ENCODE peak calls at places on chromosome 20, in six cellular contexts. D, Z, Q, U, J and N are unnamed samples.

GRCh38 chr20:62367483-62368302 is 581 bp upstream of the LAMA5 start:
- DNase-seq in Q (no peak), D (no peak), J (no peak), U (no peak), Z (peak; percentile 77), N (peak; percentile 53)

GRCh38 chr20:43040427-43040826 is 149.3 kb downstream of the PTPRT start:
- DNase-seq in J (peak; percentile 18), U (no peak), D (no peak), Z (no peak), Q (no peak), N (no peak)

GRCh38 chr20:32474009-32474716 is 111.0 kb downstream of the NOL4L start:
- DNase-seq in J (peak; percentile 3), Z (peak; percentile 55), D (no peak), U (no peak), Q (no peak), N (no peak)

GRCh38 chr20:49882171-49882970 is 33.0 kb downstream of the SPATA2 start:
- DNase-seq in U (no peak), D (no peak), Q (peak; percentile 76), Z (no peak), J (no peak), N (peak; percentile 56)

GRCh38 chr20:4513720-4514119 is 208.0 kb upstream of the PRND start:
- DNase-seq in D (no peak), Z (no peak), J (no peak), U (peak; percentile 94), Q (no peak), N (no peak)

GRCh38 chr20:38217791-38218565 is 42.6 kb downstream of the KIAA1755 start:
- DNase-seq in J (no peak), U (peak; percentile 92), D (no peak), Z (no peak), Q (peak; percentile 92), N (peak; percentile 81)

GRCh38 chr20:13452470-13453124 is 186.1 kb downstream of the TASP1 start:
- DNase-seq in D (no peak), U (no peak), Q (no peak), Z (no peak), J (no peak), N (no peak)

GRCh38 chr20:39812116-39812515 is 850.0 kb downstream of the DHX35 start:
- DNase-seq in J (no peak), Z (no peak), D (no peak), U (no peak), Q (no peak), N (no peak)

GRCh38 chr20:63055575-63056235 is 48.9 kb upstream of the BHLHE23 start:
- DNase-seq in D (no peak), U (no peak), Z (peak; percentile 49), Q (peak; percentile 69), J (no peak), N (no peak)

GRCh38 chr20:63060057-63060991 is 53.6 kb upstream of the BHLHE23 start:
- DNase-seq in Q (peak; percentile 73), J (no peak), D (no peak), U (peak; percentile 46), Z (peak; percentile 35), N (peak; percentile 33)

GRCh38 chr20:41428285-41428684 is 61.7 kb upstream of the EMILIN3 start:
- DNase-seq in Q (no peak), Z (no peak), D (no peak), U (peak; percentile 98), J (no peak), N (no peak)

GRCh38 chr20:37518606-37519507 is 2.2 kb upstream of the NNAT start:
- DNase-seq in J (peak; percentile 57), D (peak; percentile 42), Z (no peak), U (no peak), Q (no peak), N (peak; percentile 79)

GRCh38 chr20:61980647-61981583 is 84.8 kb downstream of the TAF4 start:
- DNase-seq in J (peak; percentile 46), D (no peak), Z (no peak), Q (no peak), U (peak; percentile 39), N (peak; percentile 47)

GRCh38 chr20:5844063-5844681 is 94.0 kb downstream of the SHLD1 start:
- DNase-seq in J (no peak), Q (no peak), U (peak; percentile 73), D (no peak), Z (no peak), N (no peak)

GRCh38 chr20:37803476-37804307 is 99.2 kb upstream of the VSTM2L start:
- DNase-seq in Q (no peak), Z (no peak), D (no peak), U (no peak), J (no peak), N (no peak)

GRCh38 chr20:20734475-20734948 is 22.1 kb upstream of the RALGAPA2 start:
- DNase-seq in Z (no peak), J (no peak), D (no peak), Q (no peak), U (no peak), N (no peak)

GRCh38 chr20:36575066-36575743 is 1.8 kb downstream of the TGIF2 start:
- DNase-seq in U (peak; percentile 63), Z (peak; percentile 68), D (peak; percentile 34), J (peak; percentile 18), Q (peak; percentile 82), N (peak; percentile 84)

GRCh38 chr20:11186301-11187008 is 512.7 kb upstream of the JAG1 start:
- DNase-seq in Z (no peak), J (no peak), U (peak; percentile 51), Q (no peak), D (no peak), N (no peak)

GRCh38 chr20:25077610-25078169 is 4.3 kb downstream of the VSX1 start:
- DNase-seq in Z (peak; percentile 72), U (peak; percentile 50), Q (peak; percentile 84), J (peak; percentile 40), D (peak; percentile 63), N (peak; percentile 67)

GRCh38 chr20:22966787-22967464 is 68.2 kb upstream of the SSTR4 start:
- DNase-seq in J (no peak), Z (no peak), D (no peak), Q (no peak), U (no peak), N (no peak)

GRCh38 chr20:32731882-32732266 is 11.4 kb downstream of the COMMD7 start:
- DNase-seq in D (no peak), Q (no peak), J (no peak), U (peak; percentile 62), Z (no peak), N (no peak)

GRCh38 chr20:33423141-33423834 is 20.3 kb downstream of the SNTA1 start:
- DNase-seq in Z (peak; percentile 80), D (no peak), U (peak; percentile 56), Q (peak; percentile 95), J (no peak), N (peak; percentile 91)

GRCh38 chr20:54102543-54102942 is 32.1 kb upstream of the BCAS1 start:
- DNase-seq in Q (no peak), J (no peak), D (no peak), U (no peak), Z (no peak), N (no peak)

GRCh38 chr20:57698867-57699275 is 10.9 kb downstream of the PMEPA1 start:
- DNase-seq in D (no peak), Q (no peak), U (no peak), Z (no peak), J (no peak), N (no peak)

GRCh38 chr20:4956200-4956810 is 45.0 kb downstream of the SLC23A2 start:
- DNase-seq in J (no peak), Z (no peak), D (no peak), Q (no peak), U (peak; percentile 69), N (no peak)

GRCh38 chr20:25017257-25017803 is 24.8 kb upstream of the APMAP start:
- DNase-seq in D (peak; percentile 2), U (no peak), Z (no peak), J (no peak), Q (peak; percentile 66), N (no peak)

GRCh38 chr20:9068896-9069663 is at the start of gene PLCB4:
- DNase-seq in J (peak; percentile 34), Z (peak; percentile 75), Q (peak; percentile 81), U (peak; percentile 33), D (peak; percentile 20), N (peak; percentile 80)

GRCh38 chr20:35695245-35695749 is 3.9 kb downstream of the NFS1 start:
- DNase-seq in D (no peak), Z (no peak), U (no peak), J (no peak), Q (no peak), N (no peak)

GRCh38 chr20:17587831-17588230 is 18.0 kb downstream of the DSTN start:
- DNase-seq in J (no peak), D (no peak), Q (no peak), Z (no peak), U (no peak), N (no peak)

GRCh38 chr20:63458170-63459069 is 14.0 kb downstream of the KCNQ2 start:
- DNase-seq in D (no peak), U (no peak), J (no peak), Z (no peak), Q (no peak), N (no peak)

GRCh38 chr20:59819496-59820203 is 113.8 kb downstream of the SYCP2 start:
- DNase-seq in J (no peak), Z (no peak), D (no peak), U (no peak), Q (peak; percentile 40), N (no peak)

GRCh38 chr20:48845000-48845399 is 17.2 kb upstream of the PREX1 start:
- DNase-seq in U (peak; percentile 74), J (no peak), Q (no peak), D (no peak), Z (no peak), N (no peak)

GRCh38 chr20:63808964-63809674 is 21.9 kb downstream of the ZBTB46 start:
- DNase-seq in D (no peak), U (no peak), Q (no peak), Z (no peak), J (no peak), N (no peak)

GRCh38 chr20:64091762-64092161 is 7.6 kb upstream of the LKAAEAR1 start:
- DNase-seq in D (no peak), J (no peak), Q (no peak), U (no peak), Z (no peak), N (no peak)

GRCh38 chr20:35092524-35093244 is at the start of gene TRPC4AP:
- DNase-seq in U (peak; percentile 86), Z (peak; percentile 96), D (peak; percentile 88), J (peak; percentile 90), Q (peak; percentile 98), N (peak; percentile 95)

GRCh38 chr20:21235713-21236445 is 67.3 kb upstream of the XRN2 start:
- DNase-seq in Q (no peak), Z (peak; percentile 71), D (peak; percentile 88), J (peak; percentile 72), U (peak; percentile 60), N (peak; percentile 83)

GRCh38 chr20:6402026-6402425 is 279.2 kb upstream of the FERMT1 start:
- DNase-seq in Z (no peak), U (peak; percentile 69), J (no peak), D (no peak), Q (no peak), N (no peak)

GRCh38 chr20:38152175-38153010 is 12.7 kb downstream of the TGM2 start:
- DNase-seq in J (no peak), D (no peak), Q (peak; percentile 96), U (peak; percentile 74), Z (peak; percentile 93), N (peak; percentile 96)

GRCh38 chr20:56018194-56018593 is 12.9 kb upstream of the CBLN4 start:
- DNase-seq in Q (no peak), D (no peak), J (no peak), Z (no peak), U (no peak), N (no peak)

GRCh38 chr20:35093245-35093884 is 758 bp upstream of the TRPC4AP start:
- DNase-seq in Z (no peak), Q (no peak), U (peak; percentile 85), J (no peak), D (no peak), N (no peak)